ENCODE peak calls at places on chromosome 6, in eight cellular contexts. G is Jurkat, Clone E6-1; U is NCI-H82; M is cardiac muscle cell; R is OCI-LY7; D is activated gamma-delta T cell treated with anti-CD3 and anti-CD28 coated beads, Interleukin-2, amount 50 U/mL, for 16 hours; E is stimulated activated CD4-positive, alpha-beta T cell treated with anti-CD3 and anti-CD28 coated beads, Interleukin-12 subunit alpha, Interleukin-12 subunit beta, amount 100 ng/mL, for 4 hours; S is T-helper 9 cell. V is an unnamed sample.
A peak's percentile ranks its signal among the peaks of the same experiment; 100 is the strongest.

GRCh38 chr6:159125977-159126376 is 43.2 kb upstream of the FNDC1 start:
- DNase-seq in G (no peak), U (no peak), M (peak; percentile 11), R (no peak), D (no peak), E (no peak), S (no peak), V (no peak)

GRCh38 chr6:157727629-157728182 is 95.3 kb upstream of the SNX9 start:
- DNase-seq in G (no peak), U (no peak), M (no peak), R (no peak), D (no peak), E (no peak), S (no peak), V (no peak)

GRCh38 chr6:125174626-125175025 is 21.1 kb downstream of the TPD52L1 start:
- DNase-seq in G (no peak), U (no peak), M (no peak), R (no peak), D (no peak), E (no peak), S (no peak), V (no peak)

GRCh38 chr6:156791261-156791850 is 14.2 kb downstream of the ARID1B start:
- DNase-seq in G (peak; percentile 45), U (peak; percentile 95), M (peak; percentile 81), R (peak; percentile 80), D (no peak), E (no peak), S (no peak), V (peak; percentile 99)

GRCh38 chr6:53879608-53880007 is 84.8 kb downstream of the LRRC1 start:
- DNase-seq in G (no peak), U (no peak), M (no peak), R (no peak), D (no peak), E (no peak), S (no peak), V (no peak)

GRCh38 chr6:81295310-81295709 is 457.2 kb downstream of the TENT5A start:
- DNase-seq in G (no peak), U (no peak), M (no peak), R (no peak), D (no peak), E (no peak), S (no peak), V (no peak)

GRCh38 chr6:36269834-36270705 is at the start of gene PNPLA1:
- DNase-seq in G (no peak), U (no peak), M (no peak), R (no peak), D (no peak), E (no peak), S (no peak), V (no peak)

GRCh38 chr6:118705799-118706481 is 54.5 kb upstream of the CEP85L start:
- DNase-seq in G (peak; percentile 41), U (no peak), M (peak; percentile 90), R (no peak), D (no peak), E (no peak), S (no peak), V (peak; percentile 27)

GRCh38 chr6:31836036-31836675 is 8.6 kb downstream of the HSPA1B start:
- DNase-seq in G (no peak), U (no peak), M (no peak), R (peak; percentile 39), D (no peak), E (no peak), S (no peak), V (no peak)

GRCh38 chr6:143451531-143451930 is 926 bp downstream of the PEX3 start:
- DNase-seq in G (no peak), U (no peak), M (no peak), R (no peak), D (no peak), E (no peak), S (no peak), V (no peak)

GRCh38 chr6:36015666-36016065 is 8.8 kb downstream of the SLC26A8 start:
- DNase-seq in G (no peak), U (no peak), M (no peak), R (no peak), D (no peak), E (no peak), S (no peak), V (no peak)

GRCh38 chr6:88662163-88662580 is 301.2 kb downstream of the RNGTT start:
- DNase-seq in G (no peak), U (no peak), M (no peak), R (no peak), D (no peak), E (no peak), S (no peak), V (no peak)

GRCh38 chr6:4914412-4915159 is 89.3 kb downstream of the RPP40 start:
- DNase-seq in G (peak; percentile 82), U (no peak), M (peak; percentile 52), R (no peak), D (no peak), E (no peak), S (no peak), V (no peak)

GRCh38 chr6:2665169-2666070 is 85.3 kb downstream of the MYLK4 start:
- DNase-seq in G (no peak), U (no peak), M (peak; percentile 15), R (no peak), D (no peak), E (no peak), S (no peak), V (no peak)

GRCh38 chr6:79713701-79714322 is 82.7 kb downstream of the SH3BGRL2 start:
- DNase-seq in G (peak; percentile 37), U (peak; percentile 75), M (peak; percentile 66), R (peak; percentile 51), D (peak; percentile 35), E (peak; percentile 24), S (peak; percentile 22), V (peak; percentile 82)

GRCh38 chr6:75220365-75220764 is 14.5 kb upstream of the COL12A1 start:
- DNase-seq in G (no peak), U (no peak), M (no peak), R (no peak), D (no peak), E (no peak), S (no peak), V (no peak)

GRCh38 chr6:70668499-70668812 is 773 bp downstream of the SMAP1 start:
- DNase-seq in G (no peak), U (no peak), M (no peak), R (no peak), D (peak; percentile 11), E (no peak), S (no peak), V (peak; percentile 88)

GRCh38 chr6:106056738-106057390 is 29.3 kb upstream of the PRDM1 start:
- DNase-seq in G (no peak), U (no peak), M (no peak), R (no peak), D (no peak), E (no peak), S (no peak), V (no peak)

GRCh38 chr6:165571721-165572132 is 91.3 kb downstream of the PDE10A start:
- DNase-seq in G (no peak), U (no peak), M (peak; percentile 42), R (no peak), D (no peak), E (no peak), S (no peak), V (no peak)

GRCh38 chr6:108687921-108688320 is 127.2 kb downstream of the FOXO3 start:
- DNase-seq in G (no peak), U (no peak), M (no peak), R (no peak), D (no peak), E (no peak), S (no peak), V (no peak)

GRCh38 chr6:114227944-114228343 is 114.9 kb downstream of the HS3ST5 start:
- DNase-seq in G (no peak), U (no peak), M (no peak), R (no peak), D (no peak), E (no peak), S (no peak), V (no peak)

GRCh38 chr6:19536838-19537237 is 300.3 kb upstream of the ID4 start:
- DNase-seq in G (no peak), U (no peak), M (no peak), R (no peak), D (no peak), E (no peak), S (no peak), V (no peak)

GRCh38 chr6:37039958-37040357 is 34.5 kb downstream of the FGD2 start:
- DNase-seq in G (no peak), U (no peak), M (no peak), R (no peak), D (no peak), E (no peak), S (no peak), V (no peak)

GRCh38 chr6:148925701-148926100 is 178.9 kb downstream of the UST start:
- DNase-seq in G (no peak), U (no peak), M (no peak), R (no peak), D (no peak), E (no peak), S (no peak), V (no peak)

GRCh38 chr6:26249709-26249958 is 115.4 kb upstream of the BTN3A2 start:
- DNase-seq in G (no peak), U (no peak), M (no peak), R (no peak), D (no peak), E (no peak), S (no peak), V (no peak)

V was measured in HAP-1.